ENCODE peak calls at places on chromosomes 5 and 9, in four cellular contexts. K is anterior cingulate cortex, S is transverse colon, V is fibroblast of the aortic adventitia. A is an unnamed sample.

GRCh38 chr5:168740055-168740820 is 161.1 kb upstream of the PANK3 start:
- DNase-seq in K (no peak), S (no peak), V (peak; percentile 31), A (no peak)

GRCh38 chr5:67673180-67673579 is 476.6 kb upstream of the CD180 start:
- DNase-seq in K (no peak), S (no peak), V (no peak), A (no peak)

GRCh38 chr9:106745457-106745856 is 117.5 kb upstream of the ZNF462 start:
- DNase-seq in K (no peak), S (no peak), V (peak; percentile 3), A (no peak)

GRCh38 chr9:92716557-92716956 is 46.6 kb upstream of the IPPK start:
- DNase-seq in K (no peak), S (peak; percentile 80), V (peak; percentile 46), A (peak; percentile 43)

GRCh38 chr9:93108301-93109041 is 12.5 kb downstream of the CARD19 start:
- DNase-seq in K (no peak), S (no peak), V (no peak), A (no peak)

GRCh38 chr9:77384406-77384805 is 207.1 kb downstream of the VPS13A start:
- DNase-seq in K (no peak), S (no peak), V (peak; percentile 42), A (no peak)

GRCh38 chr5:150184990-150185952 is 4.6 kb upstream of the SLC6A7 start:
- DNase-seq in K (no peak), S (peak; percentile 87), V (no peak), A (no peak)

GRCh38 chr9:18371621-18372020 is 102.3 kb upstream of the ADAMTSL1 start:
- DNase-seq in K (no peak), S (no peak), V (peak; percentile 27), A (no peak)

GRCh38 chr5:54217826-54218503 is 92.4 kb downstream of the ARL15 start:
- DNase-seq in K (no peak), S (no peak), V (peak; percentile 90), A (peak; percentile 80)

GRCh38 chr5:108521841-108522506 is 140.1 kb upstream of the FBXL17 start:
- DNase-seq in K (no peak), S (no peak), V (peak; percentile 75), A (no peak)

GRCh38 chr9:35903049-35903448 is 3.0 kb upstream of the HRCT1 start:
- DNase-seq in K (no peak), S (no peak), V (peak; percentile 72), A (no peak)

GRCh38 chr5:130168211-130168610 is 263.9 kb downstream of the CHSY3 start:
- DNase-seq in K (no peak), S (no peak), V (peak; percentile 30), A (no peak)

GRCh38 chr9:90071257-90071656 is 466.4 kb downstream of the GADD45G start:
- DNase-seq in K (no peak), S (no peak), V (no peak), A (no peak)

GRCh38 chr9:74361508-74361907 is 135.6 kb upstream of the RORB start:
- DNase-seq in K (no peak), S (no peak), V (no peak), A (no peak)

A was measured in hippocampal formation.